ENCODE peak calls at places on chromosomes 4 and X, in five cellular contexts. K is MM.1S; F is NCI-H1105; P is stimulated activated CD4-positive, alpha-beta T cell treated with anti-CD3 and anti-CD28 coated beads, Interleukin-15, amount 100 ng/mL, for 1 hour; R is naive thymus-derived CD4-positive, alpha-beta T cell. Q is an unnamed sample.

GRCh38 chrX:69046996-69047490 is 118.2 kb downstream of the PJA1 start:
- DNase-seq in P (no peak), R (no peak), K (no peak), F (no peak), Q (no peak)

GRCh38 chr4:31620476-31620875 is 900.3 kb downstream of the PCDH7 start:
- DNase-seq in P (no peak), K (no peak), R (no peak), F (no peak), Q (peak; percentile 27)

GRCh38 chrX:9291666-9292065 is 173.2 kb upstream of the TBL1X start:
- DNase-seq in K (no peak), P (no peak), R (no peak), F (peak; percentile 77), Q (no peak)

GRCh38 chrX:138775501-138775900 is 64.0 kb upstream of the FGF13 start:
- DNase-seq in P (no peak), F (no peak), K (peak; percentile 41), R (no peak), Q (peak; percentile 46)

GRCh38 chr4:52507774-52508173 is 151.3 kb downstream of the USP46 start:
- DNase-seq in F (no peak), K (no peak), R (no peak), P (no peak), Q (no peak)

GRCh38 chrX:55839480-55839879 is 121.9 kb downstream of the RRAGB start:
- DNase-seq in K (no peak), F (no peak), P (no peak), R (no peak), Q (no peak)

GRCh38 chr4:102343964-102344519 is 1.2 kb downstream of the SLC39A8 start:
- DNase-seq in R (no peak), P (peak; percentile 55), K (peak; percentile 52), F (no peak), Q (no peak)

GRCh38 chrX:56600141-56600540 is 36.7 kb downstream of the UBQLN2 start:
- DNase-seq in F (no peak), R (no peak), K (no peak), P (no peak), Q (peak; percentile 0)

GRCh38 chr4:53059253-53059652 is 197.1 kb downstream of the RASL11B start:
- DNase-seq in R (no peak), F (no peak), K (no peak), P (no peak), Q (no peak)

GRCh38 chr4:133000012-133000411 is 149.1 kb upstream of the PCDH10 start:
- DNase-seq in R (no peak), P (no peak), K (peak; percentile 85), F (no peak), Q (no peak)

GRCh38 chr4:39043697-39044363 is 11.6 kb upstream of the TMEM156 start:
- DNase-seq in K (peak; percentile 30), F (no peak), R (no peak), P (no peak), Q (peak; percentile 32)

GRCh38 chrX:25015486-25016360 is at the start of gene ARX:
- DNase-seq in K (no peak), P (no peak), F (no peak), R (no peak), Q (peak; percentile 33)

GRCh38 chr4:102572452-102572851 is 71.3 kb downstream of the NFKB1 start:
- DNase-seq in P (no peak), K (no peak), F (no peak), R (no peak), Q (no peak)

GRCh38 chr4:46945062-46945461 is 36.0 kb upstream of the COX7B2 start:
- DNase-seq in R (no peak), P (no peak), F (no peak), K (no peak), Q (no peak)

Q was measured in renal cortical epithelial cell.